ENCODE peak calls at places on chromosome 18, in six cellular contexts. V, G, B, K, Y and J are unnamed samples.

GRCh38 chr18:50590625-50591024 is 30.7 kb downstream of the MAPK4 start:
- DNase-seq in Y (no peak), G (no peak), K (no peak), B (no peak), V (no peak), J (no peak)

GRCh38 chr18:51569561-51569960 is 372.1 kb upstream of the MEX3C start:
- DNase-seq in Y (no peak), G (no peak), B (no peak), K (no peak), V (no peak), J (no peak)

GRCh38 chr18:9884532-9885140 is 1.1 kb upstream of the TXNDC2 start:
- DNase-seq in V (no peak), B (no peak), K (no peak), G (no peak), Y (no peak), J (no peak)

GRCh38 chr18:55268146-55268545 is 308.9 kb upstream of the CCDC68 start:
- DNase-seq in B (no peak), G (no peak), Y (no peak), V (no peak), K (no peak), J (no peak)

GRCh38 chr18:49728542-49728941 is 84.8 kb downstream of the ACAA2 start:
- DNase-seq in G (peak; percentile 53), K (peak; percentile 66), Y (no peak), V (no peak), B (peak; percentile 45), J (peak; percentile 85)

GRCh38 chr18:9535430-9535972 is 60.2 kb downstream of the RALBP1 start:
- DNase-seq in B (no peak), K (no peak), G (no peak), Y (no peak), V (no peak), J (no peak)

GRCh38 chr18:9705183-9705864 is 2.8 kb upstream of the RAB31 start:
- DNase-seq in Y (no peak), B (no peak), G (no peak), K (no peak), V (no peak), J (no peak)

GRCh38 chr18:9906407-9906955 is 7.3 kb upstream of the VAPA start:
- DNase-seq in V (no peak), G (no peak), K (no peak), Y (no peak), B (no peak), J (no peak)

GRCh38 chr18:51630706-51631105 is 433.2 kb upstream of the MEX3C start:
- DNase-seq in B (no peak), K (no peak), Y (no peak), G (no peak), V (no peak), J (no peak)

GRCh38 chr18:10805587-10806088 is 279.8 kb downstream of the NAPG start:
- DNase-seq in G (no peak), B (no peak), V (no peak), Y (no peak), K (no peak), J (no peak)

GRCh38 chr18:46437019-46437418 is 220.0 kb downstream of the LOXHD1 start:
- DNase-seq in G (no peak), V (no peak), K (no peak), B (no peak), Y (no peak), J (no peak)

GRCh38 chr18:24878289-24878688 is 417.9 kb downstream of the HRH4 start:
- DNase-seq in B (no peak), K (no peak), Y (no peak), G (no peak), V (no peak), J (peak; percentile 70)

GRCh38 chr18:45121146-45121545 is 440.5 kb downstream of the SETBP1 start:
- DNase-seq in K (no peak), Y (no peak), G (no peak), B (no peak), V (no peak), J (no peak)

GRCh38 chr18:36314754-36315153 is 17.2 kb downstream of the FHOD3 start:
- DNase-seq in K (no peak), B (no peak), Y (no peak), V (peak; percentile 19), G (no peak), J (no peak)
- H3K4me1 ChIP-seq in K (peaks cover 7% of the 10 kb centered on the region), B (peaks cover 32% of the 10 kb centered on the region), Y (no peaks in the 10 kb centered on the region), V (peaks cover 68% of the 10 kb centered on the region), G (peaks cover 12% of the 10 kb centered on the region), J (no peaks in the 10 kb centered on the region)

DNA sequence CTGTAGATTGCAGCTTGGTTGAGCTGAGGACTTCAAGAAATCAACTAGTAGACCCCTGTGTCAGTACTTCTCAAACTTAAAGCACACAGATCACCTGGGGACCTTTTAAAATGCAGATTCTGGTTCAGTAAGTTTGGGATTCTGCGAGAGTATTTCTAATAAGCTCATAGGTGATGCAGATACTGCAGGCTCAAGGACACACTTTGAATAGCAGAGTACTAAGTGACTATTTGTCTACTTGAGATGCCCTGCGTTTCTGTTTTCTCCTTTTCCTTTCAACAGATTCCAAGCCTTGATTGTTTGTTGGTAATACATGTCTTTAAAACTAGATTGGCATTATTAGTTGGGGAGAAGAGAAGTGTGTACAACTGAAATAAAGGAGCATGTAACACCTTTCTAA is 6.7 kb downstream of the MIB1 start:
- DNase-seq in G (no peak), V (no peak), B (no peak), Y (no peak), K (no peak), J (no peak)
- H3K4me3 ChIP-seq in G (no peak overlapping the region), V (no peak overlapping the region), B (no peak overlapping the region), Y (no peak overlapping the region), K (no peak overlapping the region), J (no peak overlapping the region)

GRCh38 chr18:963276-963675 is 58.6 kb downstream of the ADCYAP1 start:
- DNase-seq in V (no peak), G (no peak), B (no peak), Y (no peak), K (no peak), J (no peak)

GRCh38 chr18:957829-958228 is 53.2 kb downstream of the ADCYAP1 start:
- DNase-seq in B (no peak), K (no peak), G (no peak), V (no peak), Y (no peak), J (no peak)

GRCh38 chr18:966095-967036 is 61.7 kb downstream of the ADCYAP1 start:
- DNase-seq in K (no peak), B (no peak), Y (no peak), V (no peak), G (no peak), J (no peak)

GRCh38 chr18:959854-960253 is 55.2 kb downstream of the ADCYAP1 start:
- DNase-seq in B (no peak), Y (no peak), V (no peak), K (no peak), G (no peak), J (no peak)

DNA sequence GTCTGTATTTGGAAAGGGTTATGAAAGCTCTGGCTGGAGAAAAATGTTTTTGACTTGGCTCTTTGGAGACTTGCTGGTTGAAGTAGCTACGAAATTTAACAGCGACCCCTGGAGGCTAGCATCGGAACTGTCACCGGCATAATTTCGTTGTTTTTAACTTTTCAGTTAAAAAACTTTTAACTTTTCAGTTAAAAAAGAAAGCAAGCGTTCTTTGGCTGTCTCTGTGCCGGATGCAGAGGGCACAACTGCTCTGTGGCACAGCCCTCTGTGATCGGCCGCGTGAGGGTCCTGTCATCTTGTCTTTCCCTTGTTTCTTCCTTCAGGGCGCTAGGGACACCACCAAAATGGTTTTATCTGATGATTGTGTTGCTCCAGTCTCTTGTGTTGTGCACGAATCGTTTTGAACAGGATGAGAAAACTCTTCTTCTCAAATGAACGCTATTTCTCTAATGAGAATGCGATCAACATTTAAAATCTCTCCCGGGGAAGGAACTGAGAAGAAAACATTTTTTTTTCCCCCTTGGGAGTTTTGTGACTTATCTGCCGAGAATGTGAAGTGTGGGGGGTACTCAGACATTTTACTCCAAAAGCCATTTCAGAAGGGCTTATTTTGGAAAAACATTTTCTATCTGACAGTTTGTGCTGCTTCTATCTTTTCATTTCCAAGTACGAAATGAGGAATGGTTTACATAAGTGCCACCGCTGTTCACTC is 57.1 kb downstream of the ADCYAP1 start:
- DNase-seq in K (peak; percentile 37), G (no peak), B (peak; percentile 17), V (peak; percentile 49), Y (no peak), J (no peak)
- TF ChIP-seq CTCF in K (peak; percentile 66), G (peak; percentile 64), B (peak; percentile 89), V (peak; percentile 98), Y (peak; percentile 53), J (peak; percentile 73)

GRCh38 chr18:77105680-77106079 is 26.9 kb downstream of the MBP start:
- DNase-seq in K (no peak), G (no peak), B (no peak), V (no peak), Y (no peak), J (no peak)
- H3K4me1 ChIP-seq in K (peaks cover 16% of the 10 kb centered on the region), G (peaks cover 76% of the 10 kb centered on the region), B (peaks cover 39% of the 10 kb centered on the region), V (peaks cover 38% of the 10 kb centered on the region), Y (peaks cover 100% of the 10 kb centered on the region), J (peaks cover 13% of the 10 kb centered on the region)

DNA sequence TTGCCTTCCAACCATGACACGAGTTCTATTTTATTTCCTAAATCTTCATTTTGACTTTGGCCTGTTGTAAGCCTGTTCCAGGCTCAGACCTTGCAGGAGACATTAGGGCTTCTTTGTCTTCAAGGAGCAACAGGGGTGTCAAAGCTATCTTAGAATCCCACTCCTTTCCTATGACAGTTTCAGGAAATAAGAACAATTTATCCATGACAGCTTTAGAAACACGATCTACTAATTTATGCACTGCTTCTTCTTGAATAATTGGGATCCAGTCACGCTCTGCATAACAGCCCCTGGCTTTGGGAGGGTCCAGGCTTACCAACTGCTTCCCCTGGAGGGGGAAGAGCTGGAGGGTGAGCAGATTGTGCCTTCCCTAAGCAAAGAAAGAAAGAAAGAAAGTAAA is 327.4 kb downstream of the DCC start:
- DNase-seq in K (no peak), G (no peak), V (no peak), B (no peak), Y (no peak), J (no peak)
- H3K4me3 ChIP-seq in K (no peak overlapping the region), G (no peak overlapping the region), V (no peak overlapping the region), B (no peak overlapping the region), Y (no peak overlapping the region), J (no peak overlapping the region)

DNA sequence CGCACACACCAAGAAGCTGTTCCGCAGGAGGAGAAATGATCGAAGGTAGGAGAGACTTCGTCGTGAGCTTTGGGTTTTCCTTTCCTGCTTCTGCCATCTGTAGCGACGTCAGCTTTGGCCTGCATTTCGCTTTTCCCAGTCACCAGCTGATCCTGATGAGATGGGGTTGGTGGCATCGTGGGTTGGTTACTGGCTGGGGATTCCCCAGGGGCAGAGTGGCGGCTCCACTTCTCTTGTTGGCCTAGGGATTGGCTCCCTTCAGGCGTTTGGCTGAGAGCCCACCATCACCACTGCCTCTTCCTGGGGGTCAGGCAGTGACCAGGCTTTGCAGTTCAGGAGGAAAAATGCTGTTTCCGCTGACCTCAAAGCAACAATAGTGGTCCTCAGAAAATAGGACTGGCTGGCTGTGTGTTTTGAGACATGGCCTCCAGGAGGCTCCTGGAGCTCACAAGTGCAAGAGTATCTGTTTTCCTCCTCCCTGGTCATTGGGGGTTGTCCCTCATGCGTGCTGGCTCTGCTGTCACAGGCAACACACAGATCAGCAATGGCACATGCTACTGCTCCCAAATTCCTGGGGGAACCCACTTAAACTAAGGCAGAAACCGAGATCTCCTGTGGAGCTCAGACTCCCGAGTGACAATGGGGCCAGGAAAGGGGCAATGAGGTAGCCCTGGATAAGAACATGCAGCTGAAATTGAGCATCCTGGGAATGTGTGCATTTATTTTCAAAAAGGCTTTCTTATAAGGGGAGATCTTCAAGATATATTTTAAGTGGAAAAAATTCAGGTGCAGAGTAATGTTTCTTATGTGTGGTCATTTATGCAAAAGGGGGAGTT is 173.0 kb downstream of the CTIF start:
- DNase-seq in K (peak; percentile 16), Y (peak; percentile 56), G (peak; percentile 59), B (peak; percentile 28), V (peak; percentile 10), J (peak; percentile 38)
- TF ChIP-seq CTCF in K (no peak), Y (peak; percentile 21), G (peak; percentile 48), B (no peak), V (peak; percentile 64), J (no peak)

GRCh38 chr18:3266062-3266608 is 4.2 kb downstream of the MYL12B start:
- DNase-seq in K (peak; percentile 22), G (peak; percentile 58), B (no peak), Y (no peak), V (no peak), J (no peak)
- H3K4me1 ChIP-seq in K (peaks cover 68% of the 10 kb centered on the region), G (peaks cover 75% of the 10 kb centered on the region), B (peaks cover 73% of the 10 kb centered on the region), Y (peaks cover 89% of the 10 kb centered on the region), V (peaks cover 46% of the 10 kb centered on the region), J (peaks cover 60% of the 10 kb centered on the region)